ENCODE peak calls at places on chromosomes 4 and X, in six cellular contexts. Y, R, T, C, O and U are unnamed samples.

GRCh38 chrX:38807873-38808272 is 6.6 kb downstream of the MID1IP1 start:
- DNase-seq in Y (no peak), R (no peak), T (no peak), C (no peak), O (no peak), U (no peak)

GRCh38 chrX:118824173-118824782 is 654 bp downstream of the ZCCHC12 start:
- DNase-seq in Y (no peak), R (no peak), T (no peak), C (no peak), O (no peak), U (no peak)

GRCh38 chr4:146076081-146076480 is 99.4 kb upstream of the LSM6 start:
- DNase-seq in Y (no peak), R (no peak), T (no peak), C (no peak), O (no peak), U (no peak)

GRCh38 chrX:13471269-13471668 is 98.1 kb upstream of the EGFL6 start:
- DNase-seq in Y (no peak), R (no peak), T (no peak), C (no peak), O (peak), U (no peak)

GRCh38 chrX:40996886-40997530 is 88.2 kb upstream of the USP9X start:
- DNase-seq in Y (peak), R (no peak), T (no peak), C (peak), O (peak), U (peak)

GRCh38 chr4:37891221-37892159 is 606 bp downstream of the TBC1D1 start:
- DNase-seq in Y (peak), R (no peak), T (peak), C (peak), O (no peak), U (peak)

GRCh38 chr4:125677665-125678307 is 363.0 kb downstream of the FAT4 start:
- DNase-seq in Y (no peak), R (no peak), T (no peak), C (no peak), O (no peak), U (no peak)

GRCh38 chrX:5998901-5999300 is 229.8 kb downstream of the NLGN4X start:
- DNase-seq in Y (no peak), R (no peak), T (no peak), C (no peak), O (no peak), U (no peak)

GRCh38 chr4:109629775-109630174 is 69.7 kb downstream of the MCUB start:
- DNase-seq in Y (no peak), R (no peak), T (no peak), C (no peak), O (no peak), U (no peak)

GRCh38 chr4:134043266-134043665 is 158.3 kb downstream of the PABPC4L start:
- DNase-seq in Y (no peak), R (no peak), T (no peak), C (no peak), O (no peak), U (no peak)

GRCh38 chr4:14180983-14181601 is 553.6 kb upstream of the BOD1L1 start:
- DNase-seq in Y (no peak), R (peak), T (no peak), C (no peak), O (no peak), U (no peak)

GRCh38 chr4:152500798-152501434 is 35.0 kb downstream of the FBXW7 start:
- DNase-seq in Y (peak), R (peak), T (no peak), C (peak), O (peak), U (peak)

GRCh38 chr4:171954650-171955049 is 141.4 kb downstream of the GALNTL6 start:
- DNase-seq in Y (no peak), R (no peak), T (no peak), C (no peak), O (no peak), U (no peak)

GRCh38 chrX:39677987-39678840 is 419.5 kb downstream of the BCOR start:
- DNase-seq in Y (no peak), R (no peak), T (no peak), C (no peak), O (no peak), U (no peak)

GRCh38 chrX:117910216-117910615 is 206.4 kb downstream of the KLHL13 start:
- DNase-seq in Y (no peak), R (no peak), T (no peak), C (no peak), O (no peak), U (no peak)